ENCODE peak calls at places on chromosomes 4 and X, in nine cellular contexts. M, J, S, I, E, F, K, Q and U are unnamed samples.

GRCh38 chr4:86918539-86919072 is 16.2 kb upstream of the AFF1 start:
- DNase-seq in M (no peak), J (no peak), S (no peak), I (no peak), E (no peak), F (no peak), K (no peak), Q (no peak), U (no peak)

GRCh38 chr4:14059006-14059405 is 431.5 kb upstream of the BOD1L1 start:
- DNase-seq in M (no peak), J (no peak), S (no peak), I (no peak), E (no peak), F (no peak), K (no peak), Q (no peak), U (no peak)

GRCh38 chrX:73126240-73126639 is 46.9 kb upstream of the PABPC1L2A start:
- DNase-seq in M (no peak), J (no peak), S (no peak), I (no peak), E (no peak), F (no peak), K (no peak), Q (no peak), U (no peak)

GRCh38 chrX:135513140-135513535 is 7.3 kb upstream of the INTS6L start:
- DNase-seq in M (no peak), J (no peak), S (no peak), I (no peak), E (no peak), F (no peak), K (no peak), Q (no peak), U (no peak)

GRCh38 chr4:6324999-6325790 is 55.5 kb downstream of the WFS1 start:
- DNase-seq in M (no peak), J (no peak), S (peak; percentile 50), I (no peak), E (peak; percentile 76), F (no peak), K (no peak), Q (no peak), U (no peak)

GRCh38 chrX:28850955-28851354 is 263.7 kb downstream of the IL1RAPL1 start:
- DNase-seq in M (no peak), J (no peak), S (no peak), I (no peak), E (no peak), F (no peak), K (no peak), Q (no peak), U (no peak)

GRCh38 chr4:16868674-16869073 is 29.8 kb downstream of the LDB2 start:
- DNase-seq in M (no peak), J (no peak), S (no peak), I (no peak), E (no peak), F (no peak), K (no peak), Q (no peak), U (no peak)

GRCh38 chr4:6245246-6246169 is 24.1 kb upstream of the WFS1 start:
- DNase-seq in M (no peak), J (no peak), S (no peak), I (no peak), E (no peak), F (peak; percentile 43), K (no peak), Q (peak; percentile 85), U (no peak)

GRCh38 chr4:3257125-3257690 is 8.2 kb downstream of the MSANTD1 start:
- DNase-seq in M (no peak), J (no peak), S (no peak), I (no peak), E (peak; percentile 56), F (no peak), K (no peak), Q (peak; percentile 59), U (no peak)

GRCh38 chr4:184766421-184766820 is 32.5 kb upstream of the CENPU start:
- DNase-seq in M (no peak), J (no peak), S (no peak), I (no peak), E (no peak), F (no peak), K (no peak), Q (no peak), U (no peak)

GRCh38 chr4:174561556-174561955 is 39.3 kb upstream of the HPGD start:
- DNase-seq in M (no peak), J (no peak), S (no peak), I (no peak), E (no peak), F (no peak), K (no peak), Q (no peak), U (no peak)

GRCh38 chrX:38654302-38654701 is 93.0 kb downstream of the TSPAN7 start:
- DNase-seq in M (no peak), J (no peak), S (no peak), I (no peak), E (no peak), F (no peak), K (no peak), Q (peak; percentile 63), U (no peak)

GRCh38 chrX:50747471-50747900 is 66.5 kb downstream of the SHROOM4 start:
- DNase-seq in M (no peak), J (no peak), S (no peak), I (no peak), E (no peak), F (no peak), K (no peak), Q (no peak), U (no peak)

GRCh38 chr4:3613980-3614730 is 81.9 kb upstream of the LRPAP1 start:
- DNase-seq in M (no peak), J (no peak), S (peak; percentile 31), I (no peak), E (peak; percentile 54), F (no peak), K (no peak), Q (peak; percentile 96), U (no peak)

GRCh38 chr4:8277356-8278008 is 7.9 kb downstream of the HTRA3 start:
- DNase-seq in M (no peak), J (no peak), S (no peak), I (no peak), E (no peak), F (no peak), K (no peak), Q (no peak), U (no peak)

GRCh38 chrX:129318375-129318774 is 204.9 kb downstream of the SMARCA1 start:
- DNase-seq in M (no peak), J (no peak), S (no peak), I (no peak), E (no peak), F (no peak), K (no peak), Q (no peak), U (no peak)

GRCh38 chrX:11423362-11423818 is 130.2 kb downstream of the AMELX start:
- DNase-seq in M (no peak), J (no peak), S (no peak), I (no peak), E (no peak), F (no peak), K (no peak), Q (no peak), U (no peak)

GRCh38 chr4:73674451-73674919 is 54.2 kb upstream of the RASSF6 start:
- DNase-seq in M (no peak), J (no peak), S (no peak), I (no peak), E (no peak), F (no peak), K (no peak), Q (no peak), U (no peak)

GRCh38 chr4:148397771-148398170 is 44.4 kb downstream of the NR3C2 start:
- DNase-seq in M (no peak), J (no peak), S (no peak), I (no peak), E (no peak), F (no peak), K (no peak), Q (no peak), U (no peak)

GRCh38 chrX:78123190-78123589 is 16.3 kb downstream of the TAF9B start:
- DNase-seq in M (peak; percentile 47), J (no peak), S (no peak), I (no peak), E (no peak), F (no peak), K (no peak), Q (no peak), U (no peak)